ENCODE peak calls at places on chromosomes 1 and 21, in nine cellular contexts. One of them, this sample, is unnamed.

GRCh38 chr1:87478231-87478630 is 149.6 kb downstream of the LMO4 start:
- DNase-seq in hippocampal formation: peak
- DNase-seq in occipital lobe: no peak
- DNase-seq in smooth muscle cell of the brain vasculature: no peak
- DNase-seq in HCT116: peak
- DNase-seq in Caco-2: peak
- DNase-seq in astrocyte of the spinal cord: peak
- DNase-seq in HFFc6: no peak
- DNase-seq in memory B cell: no peak
- DNase-seq in this sample: no peak

GRCh38 chr1:204084247-204084772 is 11.4 kb downstream of the SOX13 start:
- DNase-seq in hippocampal formation: peak
- DNase-seq in occipital lobe: no peak
- DNase-seq in smooth muscle cell of the brain vasculature: no peak
- DNase-seq in HCT116: no peak
- DNase-seq in Caco-2: peak
- DNase-seq in astrocyte of the spinal cord: no peak
- DNase-seq in HFFc6: no peak
- DNase-seq in memory B cell: no peak
- DNase-seq in this sample: no peak

GRCh38 chr1:44775930-44776748 is 799 bp downstream of the RPS8 start:
- DNase-seq in hippocampal formation: no peak
- DNase-seq in occipital lobe: no peak
- DNase-seq in smooth muscle cell of the brain vasculature: no peak
- DNase-seq in HCT116: no peak
- DNase-seq in Caco-2: no peak
- DNase-seq in astrocyte of the spinal cord: no peak
- DNase-seq in HFFc6: no peak
- DNase-seq in memory B cell: peak
- DNase-seq in this sample: peak

GRCh38 chr1:202005958-202006357 is 4.4 kb upstream of the ELF3 start:
- DNase-seq in hippocampal formation: no peak
- DNase-seq in occipital lobe: no peak
- DNase-seq in smooth muscle cell of the brain vasculature: no peak
- DNase-seq in HCT116: no peak
- DNase-seq in Caco-2: no peak
- DNase-seq in astrocyte of the spinal cord: peak
- DNase-seq in HFFc6: peak
- DNase-seq in memory B cell: no peak
- DNase-seq in this sample: no peak

GRCh38 chr21:38244885-38245869 is 11.6 kb upstream of the KCNJ15 start:
- DNase-seq in hippocampal formation: no peak
- DNase-seq in occipital lobe: no peak
- DNase-seq in smooth muscle cell of the brain vasculature: peak
- DNase-seq in HCT116: no peak
- DNase-seq in Caco-2: no peak
- DNase-seq in astrocyte of the spinal cord: peak
- DNase-seq in HFFc6: peak
- DNase-seq in memory B cell: no peak
- DNase-seq in this sample: no peak

GRCh38 chr1:45122724-45123123 is 83.7 kb downstream of the ZSWIM5 start:
- DNase-seq in hippocampal formation: no peak
- DNase-seq in occipital lobe: no peak
- DNase-seq in smooth muscle cell of the brain vasculature: no peak
- DNase-seq in HCT116: no peak
- DNase-seq in Caco-2: no peak
- DNase-seq in astrocyte of the spinal cord: no peak
- DNase-seq in HFFc6: no peak
- DNase-seq in memory B cell: no peak
- DNase-seq in this sample: no peak

GRCh38 chr21:43764576-43765495 is 11.3 kb downstream of the CSTB start:
- DNase-seq in hippocampal formation: no peak
- DNase-seq in occipital lobe: no peak
- DNase-seq in smooth muscle cell of the brain vasculature: no peak
- DNase-seq in HCT116: no peak
- DNase-seq in Caco-2: no peak
- DNase-seq in astrocyte of the spinal cord: peak
- DNase-seq in HFFc6: peak
- DNase-seq in memory B cell: no peak
- DNase-seq in this sample: no peak

GRCh38 chr1:50873458-50874187 is 86.4 kb downstream of the FAF1 start:
- DNase-seq in hippocampal formation: peak
- DNase-seq in occipital lobe: no peak
- DNase-seq in smooth muscle cell of the brain vasculature: peak
- DNase-seq in HCT116: peak
- DNase-seq in Caco-2: peak
- DNase-seq in astrocyte of the spinal cord: peak
- DNase-seq in HFFc6: peak
- DNase-seq in memory B cell: peak
- DNase-seq in this sample: peak

GRCh38 chr1:248851390-248851789 is 7.5 kb downstream of the ZNF692 start:
- DNase-seq in hippocampal formation: no peak
- DNase-seq in occipital lobe: no peak
- DNase-seq in smooth muscle cell of the brain vasculature: no peak
- DNase-seq in HCT116: no peak
- DNase-seq in Caco-2: no peak
- DNase-seq in astrocyte of the spinal cord: no peak
- DNase-seq in HFFc6: no peak
- DNase-seq in memory B cell: no peak
- DNase-seq in this sample: no peak

GRCh38 chr1:24283326-24284155 is 35.6 kb upstream of the GRHL3 start:
- DNase-seq in hippocampal formation: no peak
- DNase-seq in occipital lobe: no peak
- DNase-seq in smooth muscle cell of the brain vasculature: no peak
- DNase-seq in HCT116: peak
- DNase-seq in Caco-2: no peak
- DNase-seq in astrocyte of the spinal cord: peak
- DNase-seq in HFFc6: peak
- DNase-seq in memory B cell: no peak
- DNase-seq in this sample: no peak

GRCh38 chr1:231039161-231040018 is 664 bp downstream of the FAM89A start:
- DNase-seq in hippocampal formation: peak
- DNase-seq in occipital lobe: no peak
- DNase-seq in smooth muscle cell of the brain vasculature: no peak
- DNase-seq in HCT116: no peak
- DNase-seq in Caco-2: peak
- DNase-seq in astrocyte of the spinal cord: peak
- DNase-seq in HFFc6: no peak
- DNase-seq in memory B cell: peak
- DNase-seq in this sample: peak

GRCh38 chr1:51296379-51297357 is 33.7 kb downstream of the TTC39A start:
- DNase-seq in hippocampal formation: peak
- DNase-seq in occipital lobe: peak
- DNase-seq in smooth muscle cell of the brain vasculature: peak
- DNase-seq in HCT116: peak
- DNase-seq in Caco-2: peak
- DNase-seq in astrocyte of the spinal cord: peak
- DNase-seq in HFFc6: peak
- DNase-seq in memory B cell: peak
- DNase-seq in this sample: peak

GRCh38 chr1:228005511-228006033 is 1.2 kb upstream of the WNT3A start:
- DNase-seq in hippocampal formation: no peak
- DNase-seq in occipital lobe: no peak
- DNase-seq in smooth muscle cell of the brain vasculature: no peak
- DNase-seq in HCT116: no peak
- DNase-seq in Caco-2: no peak
- DNase-seq in astrocyte of the spinal cord: no peak
- DNase-seq in HFFc6: no peak
- DNase-seq in memory B cell: no peak
- DNase-seq in this sample: no peak

This sample was measured in stimulated activated naive B cell treated with anti-CD40 and anti-IgM and Interleukin-4, amounts not matched to agents 10 μg/mL and 1 μg/mL and 100 μg/mL, for 72 hours.